ENCODE peak calls at places on chromosomes 11 and 22, in four cellular contexts. L is left ventricle myocardium inferior, B is GM23338, Y is AG04450. P is an unnamed sample.

GRCh38 chr11:107882095-107882820 is 23.7 kb upstream of the SLC35F2 start:
- DNase-seq in L (no peak), B (no peak), Y (no peak), P (no peak)

GRCh38 chr22:32684822-32685187 is 116.7 kb upstream of the TIMP3 start:
- DNase-seq in L (no peak), B (no peak), Y (no peak), P (no peak)

GRCh38 chr22:45204751-45205623 is 35.7 kb downstream of the KIAA0930 start:
- DNase-seq in L (no peak), B (no peak), Y (no peak), P (no peak)

GRCh38 chr11:117020287-117020686 is 77.9 kb downstream of the SIK3 start:
- DNase-seq in L (no peak), B (no peak), Y (no peak), P (no peak)

GRCh38 chr22:28989035-28989464 is 72.6 kb downstream of the C22orf31 start:
- DNase-seq in L (no peak), B (peak), Y (no peak), P (no peak)

GRCh38 chr11:1198766-1199688 is 23.8 kb upstream of the MUC5B start:
- DNase-seq in L (peak), B (no peak), Y (no peak), P (no peak)

GRCh38 chr11:27673979-27674663 is 26.1 kb downstream of the BDNF start:
- DNase-seq in L (no peak), B (no peak), Y (no peak), P (no peak)

GRCh38 chr11:119683783-119684182 is 45.2 kb downstream of the NECTIN1 start:
- DNase-seq in L (no peak), B (no peak), Y (no peak), P (no peak)

GRCh38 chr11:62004473-62004872 is 37.0 kb upstream of the FTH1 start:
- DNase-seq in L (no peak), B (no peak), Y (peak), P (peak)

GRCh38 chr11:85133636-85134035 is 493.5 kb downstream of the DLG2 start:
- DNase-seq in L (no peak), B (peak), Y (no peak), P (no peak)

GRCh38 chr11:85137597-85137996 is 489.5 kb downstream of the DLG2 start:
- DNase-seq in L (no peak), B (no peak), Y (no peak), P (no peak)

DNA sequence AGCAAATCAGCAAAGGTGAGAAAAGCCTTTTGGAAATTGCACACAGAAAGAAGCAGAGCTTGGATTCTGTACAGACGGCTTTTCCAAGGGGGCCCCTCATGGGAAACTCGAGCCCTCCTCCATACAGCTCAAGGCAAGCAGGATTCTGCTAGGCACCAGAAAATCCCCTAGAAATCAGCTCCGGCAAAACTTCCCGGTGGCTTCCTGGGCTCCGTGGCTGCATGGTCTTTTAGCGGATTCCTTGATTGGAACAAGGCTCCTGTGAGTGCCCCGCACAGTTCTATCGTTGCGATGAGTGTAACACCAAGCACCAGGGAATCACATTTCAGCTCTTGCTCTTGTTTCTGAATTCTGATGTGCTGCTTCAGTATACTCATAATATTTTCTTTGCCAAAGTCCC is 494.3 kb downstream of the DLG2 start:
- DNase-seq in L (no peak), B (peak), Y (no peak), P (no peak)
- H3K4me3 ChIP-seq in L (peak), B (no peak), Y (peak), P (peak)

GRCh38 chr22:43827336-43827735 is 15.2 kb upstream of the EFCAB6 start:
- DNase-seq in L (no peak), B (no peak), Y (no peak), P (no peak)

GRCh38 chr22:43829448-43829821 is 17.3 kb upstream of the EFCAB6 start:
- DNase-seq in L (peak), B (no peak), Y (no peak), P (no peak)

GRCh38 chr22:43827926-43828710 is 16.0 kb upstream of the EFCAB6 start:
- DNase-seq in L (no peak), B (no peak), Y (no peak), P (no peak)

GRCh38 chr22:43829904-43830851 is 18.1 kb upstream of the EFCAB6 start:
- DNase-seq in L (peak), B (no peak), Y (no peak), P (no peak)

DNA sequence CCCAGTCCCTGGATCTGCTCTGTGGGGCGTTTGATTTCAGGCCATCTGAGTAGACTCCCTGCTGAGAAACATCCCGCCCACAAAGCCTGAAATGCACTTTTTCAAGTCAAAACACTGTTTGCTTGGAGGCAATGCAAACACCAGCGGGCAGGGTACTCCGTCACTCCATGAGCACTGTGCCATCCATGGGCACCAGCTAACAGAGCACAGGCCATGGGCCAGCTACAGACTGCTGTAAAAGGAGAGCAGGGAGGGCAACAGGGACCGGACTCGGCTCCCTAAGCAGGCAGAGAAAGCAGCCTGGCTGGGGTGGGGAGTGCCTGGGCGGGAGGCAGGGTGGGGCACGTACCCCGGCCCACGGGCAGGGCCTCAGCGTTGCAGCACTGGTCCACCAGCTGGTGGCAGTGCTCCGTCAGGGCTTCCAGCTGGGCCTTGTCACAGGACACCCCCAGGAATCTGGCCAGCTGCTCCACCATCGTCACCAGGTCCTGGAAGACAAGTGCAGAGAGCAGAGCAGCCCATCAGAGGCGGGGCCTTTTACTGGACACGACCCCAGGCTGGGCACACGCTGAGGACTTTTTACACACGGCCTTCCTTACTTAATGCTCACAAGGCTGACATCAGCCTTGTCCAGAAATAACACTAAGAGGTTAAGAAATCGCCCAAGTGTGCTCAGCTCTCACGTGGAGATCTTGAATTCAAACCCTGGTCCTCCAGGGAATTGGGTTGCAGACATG is 16.8 kb upstream of the EFCAB6 start:
- DNase-seq in L (peak), B (peak), Y (no peak), P (no peak)
- TF ChIP-seq CTCF in L (peak), B (peak), Y (peak), P (no peak)

GRCh38 chr11:111416231-111416960 is 37.3 kb upstream of the POU2AF1 start:
- DNase-seq in L (no peak), B (no peak), Y (no peak), P (no peak)
- H3K4me3 ChIP-seq in L (no peak), B (no peak), Y (no peak), P (no peak)

DNA sequence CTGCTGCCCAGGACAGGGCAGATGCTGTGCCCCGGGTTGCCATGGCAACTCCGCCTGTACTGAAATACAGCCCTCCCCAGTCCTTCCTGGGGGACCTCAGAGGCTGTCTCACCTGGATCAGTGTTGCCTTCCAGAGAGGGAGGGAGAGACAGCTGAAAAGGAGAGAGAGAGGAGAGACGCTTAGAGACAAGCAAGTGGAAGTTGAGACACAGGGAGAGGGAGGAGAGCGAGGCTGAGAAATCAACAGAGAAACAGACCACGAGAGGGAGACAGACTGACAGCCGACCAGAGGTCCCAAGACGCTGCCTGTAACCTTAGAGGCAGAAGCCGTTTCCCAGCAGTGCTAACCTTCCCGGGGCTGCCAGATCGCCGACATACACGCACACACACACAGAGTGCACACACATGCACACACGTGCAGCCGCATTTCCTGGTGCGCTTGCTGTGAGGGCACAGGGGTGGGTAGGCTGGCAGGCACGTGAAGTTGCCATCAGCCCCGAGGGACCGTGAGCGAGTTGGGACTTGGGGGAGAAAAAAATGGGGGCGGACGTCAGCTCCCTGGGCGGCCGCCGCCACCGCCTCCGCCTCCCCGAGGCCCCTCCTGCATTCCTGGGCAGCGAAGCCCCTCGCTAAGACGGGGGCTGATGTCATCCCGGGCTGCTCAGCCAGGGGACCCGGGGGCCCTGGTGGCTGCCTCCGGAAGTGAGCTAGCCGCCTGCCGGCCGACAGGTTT is 88.6 kb upstream of the CRYBB3 start:
- DNase-seq in L (peak), B (peak), Y (peak), P (peak)
- TF ChIP-seq CTCF in L (peak), B (peak), Y (peak), P (peak)

GRCh38 chr11:6681949-6682348 is 1.2 kb downstream of the MRPL17 start:
- DNase-seq in L (no peak), B (no peak), Y (no peak), P (no peak)

GRCh38 chr11:6682591-6682935 is 577 bp downstream of the MRPL17 start:
- DNase-seq in L (no peak), B (no peak), Y (no peak), P (no peak)

GRCh38 chr11:6682936-6683861 is at the start of gene MRPL17:
- DNase-seq in L (peak), B (peak), Y (peak), P (peak)

GRCh38 chr11:6677018-6677417 is 6.1 kb downstream of the MRPL17 start:
- DNase-seq in L (no peak), B (no peak), Y (no peak), P (no peak)

GRCh38 chr11:6681505-6681904 is 1.6 kb downstream of the MRPL17 start:
- DNase-seq in L (no peak), B (no peak), Y (no peak), P (no peak)
- H3K4me3 ChIP-seq in L (peak), B (peak), Y (peak), P (peak)

GRCh38 chr11:15010860-15011259 is 38.7 kb upstream of the CALCA start:
- DNase-seq in L (no peak), B (no peak), Y (no peak), P (no peak)

GRCh38 chr11:15011741-15012140 is 39.6 kb upstream of the CALCA start:
- DNase-seq in L (no peak), B (no peak), Y (no peak), P (no peak)

DNA sequence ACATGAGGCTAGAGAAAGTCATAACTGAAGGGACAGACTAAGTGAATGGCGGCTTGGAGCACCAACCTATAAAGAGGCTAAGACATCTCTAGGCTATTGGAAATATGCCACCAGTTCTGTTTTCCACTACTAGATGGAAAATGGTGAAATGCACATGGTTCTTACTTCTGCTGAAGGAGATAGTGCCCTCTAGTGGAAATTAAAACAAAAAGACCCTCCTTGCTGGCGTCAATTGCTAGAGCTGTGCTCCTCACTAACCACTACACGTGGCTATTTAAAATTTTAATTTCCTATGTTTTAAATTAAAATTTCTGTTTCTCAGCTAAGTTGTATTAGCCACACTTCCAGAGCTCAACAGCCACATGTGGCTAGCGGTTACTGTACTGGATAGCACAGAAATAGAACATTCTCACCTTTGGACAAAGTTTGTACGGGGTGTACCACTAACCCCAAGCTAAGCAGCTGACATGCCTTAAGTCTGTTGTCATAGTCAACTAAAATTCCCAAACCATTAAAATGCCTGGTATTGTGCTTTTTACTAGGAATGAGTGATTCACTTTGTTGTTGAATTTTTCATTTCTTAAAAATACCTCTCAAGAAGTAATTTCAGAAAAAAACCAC is 34.1 kb upstream of the CALCA start:
- DNase-seq in L (no peak), B (peak), Y (no peak), P (peak)
- TF ChIP-seq CTCF in L (peak), B (peak), Y (peak), P (peak)

GRCh38 chr11:65862191-65862735 is 2.0 kb downstream of the MUS81 start:
- DNase-seq in L (no peak), B (no peak), Y (no peak), P (no peak)
- H3K4me3 ChIP-seq in L (peak), B (no peak), Y (peak), P (peak)

DNA sequence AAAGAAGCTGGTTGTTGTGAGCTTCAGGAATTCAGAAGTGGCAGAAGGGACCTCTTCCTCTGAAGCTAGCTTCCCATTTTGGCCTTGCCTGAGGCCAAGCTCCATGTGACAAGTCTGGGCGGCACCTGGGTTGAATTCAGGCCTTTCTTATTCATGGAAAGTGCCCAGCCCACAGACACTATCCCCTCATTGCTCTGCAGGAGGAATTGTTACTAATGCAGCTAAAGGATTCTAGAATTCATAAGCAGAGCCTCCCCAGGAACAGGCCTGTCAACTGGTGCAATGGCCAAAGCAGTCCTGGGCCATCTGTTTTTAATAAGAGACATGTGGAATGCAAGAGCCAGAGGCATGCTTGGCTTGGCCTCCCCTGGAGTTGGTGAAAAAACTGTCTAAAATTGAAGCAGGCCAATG is 71.4 kb downstream of the SLC1A2 start:
- DNase-seq in L (no peak), B (no peak), Y (peak), P (no peak)
- TF ChIP-seq CTCF in L (no peak), B (no peak), Y (no peak), P (no peak)

P was measured in retinal pigment epithelial cell.